ENCODE peak calls at places on chromosomes 7 and 10, in seven cellular contexts. O is NCI-H460, W is ELR, P is EL, X is BJ, J is cardiac fibroblast, F is mucosa of gallbladder. R is an unnamed sample.

GRCh38 chr7:107580716-107581383 is 804 bp downstream of the BCAP29 start:
- DNase-seq in O (no peak), W (no peak), J (no peak), P (no peak), F (no peak), X (no peak), R (no peak)

GRCh38 chr7:47614450-47614849 is 32.5 kb upstream of the TNS3 start:
- DNase-seq in O (no peak), P (no peak), J (no peak), X (no peak), F (no peak), W (no peak), R (no peak)

GRCh38 chr10:49091450-49092210 is 23.7 kb downstream of the VSTM4 start:
- DNase-seq in W (no peak), P (no peak), F (no peak), X (no peak), O (no peak), J (no peak), R (no peak)

GRCh38 chr7:105996860-105997737 is 34.0 kb downstream of the CDHR3 start:
- DNase-seq in J (no peak), X (no peak), O (no peak), P (no peak), F (no peak), W (no peak), R (no peak)

GRCh38 chr10:25232229-25232628 is 57.4 kb downstream of the GPR158 start:
- DNase-seq in W (no peak), O (no peak), J (no peak), P (no peak), F (no peak), X (no peak), R (no peak)

GRCh38 chr10:6228010-6228511 is 25.3 kb downstream of the PFKFB3 start:
- DNase-seq in W (no peak), P (peak; percentile 65), F (no peak), J (peak; percentile 69), X (no peak), O (no peak), R (peak; percentile 79)

GRCh38 chr10:30059209-30060107 is at the start of gene JCAD:
- DNase-seq in F (peak; percentile 71), P (peak; percentile 56), O (peak; percentile 39), W (peak; percentile 37), J (peak; percentile 51), X (no peak), R (peak; percentile 85)

GRCh38 chr7:71343039-71343438 is 211.1 kb downstream of the GALNT17 start:
- DNase-seq in X (no peak), P (no peak), J (no peak), F (no peak), W (no peak), O (no peak), R (no peak)

GRCh38 chr10:43871004-43871439 is 222.3 kb upstream of the ZNF32 start:
- DNase-seq in O (no peak), X (no peak), W (no peak), P (no peak), F (no peak), J (no peak), R (no peak)